ENCODE peak calls at places on chromosomes 7 and 10, in six cellular contexts. N is NCI-H2029 treated with DMSO at 0.1 percent for 48 hours, Y is AG08395, Q is EL, D is T follicular helper cell, G is Right ventricle myocardium superior. A is an unnamed sample.

GRCh38 chr7:35035511-35035921 is 1.8 kb downstream of the DPY19L1 start:
- DNase-seq in N (no peak), Y (peak), Q (peak), D (no peak), G (no peak), A (peak)

GRCh38 chr7:154472332-154472731 is 420.1 kb downstream of the DPP6 start:
- DNase-seq in N (no peak), Y (no peak), Q (no peak), D (no peak), G (no peak), A (no peak)

GRCh38 chr10:1301138-1301537 is 245.0 kb downstream of the WDR37 start:
- DNase-seq in N (no peak), Y (no peak), Q (no peak), D (no peak), G (no peak), A (no peak)

GRCh38 chr10:79434816-79435215 is 10.6 kb downstream of the ZCCHC24 start:
- DNase-seq in N (no peak), Y (peak), Q (peak), D (no peak), G (peak), A (no peak)

GRCh38 chr10:58385784-58386112 is 538 bp downstream of the TFAM start:
- DNase-seq in N (no peak), Y (peak), Q (peak), D (no peak), G (peak), A (peak)

GRCh38 chr7:40519009-40519408 is 384.2 kb downstream of the SUGCT start:
- DNase-seq in N (no peak), Y (no peak), Q (no peak), D (no peak), G (no peak), A (no peak)

GRCh38 chr7:55177589-55178261 is 158.9 kb downstream of the EGFR start:
- DNase-seq in N (no peak), Y (peak), Q (no peak), D (no peak), G (peak), A (no peak)

GRCh38 chr7:44477063-44477830 is 13.2 kb downstream of the NUDCD3 start:
- DNase-seq in N (peak), Y (peak), Q (peak), D (peak), G (peak), A (peak)

GRCh38 chr7:151434549-151434948 is 5.4 kb downstream of the CRYGN start:
- DNase-seq in N (no peak), Y (no peak), Q (no peak), D (no peak), G (no peak), A (no peak)

GRCh38 chr7:133099887-133100286 is 18.0 kb upstream of the CHCHD3 start:
- DNase-seq in N (no peak), Y (no peak), Q (no peak), D (no peak), G (no peak), A (no peak)

GRCh38 chr7:136687693-136688322 is 180.6 kb upstream of the CHRM2 start:
- DNase-seq in N (no peak), Y (peak), Q (peak), D (no peak), G (no peak), A (no peak)

GRCh38 chr7:37275086-37275485 is 173.6 kb downstream of the ELMO1 start:
- DNase-seq in N (no peak), Y (no peak), Q (no peak), D (no peak), G (no peak), A (no peak)

GRCh38 chr10:114859227-114859626 is 37.6 kb downstream of the FHIP2A start:
- DNase-seq in N (no peak), Y (no peak), Q (no peak), D (no peak), G (no peak), A (no peak)

GRCh38 chr10:51103818-51104217 is 29.5 kb downstream of the PRKG1 start:
- DNase-seq in N (no peak), Y (no peak), Q (peak), D (no peak), G (no peak), A (no peak)